ENCODE peak calls at places on chromosome 13, in five cellular contexts. S, V, M, F and C are unnamed samples.

GRCh38 chr13:93231867-93232266 is 5.3 kb downstream of the GPC6 start:
- DNase-seq in S (no peak), F (no peak), V (no peak), M (no peak), C (no peak)

GRCh38 chr13:113087923-113088690 is 17.5 kb upstream of the F7 start:
- DNase-seq in M (no peak), V (no peak), F (peak), S (no peak), C (no peak)

GRCh38 chr13:36715841-36716240 is 42.0 kb downstream of the SERTM1 start:
- DNase-seq in V (no peak), F (no peak), M (no peak), S (no peak), C (no peak)

GRCh38 chr13:25899464-25899863 is 152.4 kb downstream of the SHISA2 start:
- DNase-seq in V (no peak), S (no peak), F (no peak), M (no peak), C (no peak)

GRCh38 chr13:44713793-44714469 is 137.8 kb upstream of the TSC22D1 start:
- DNase-seq in F (no peak), V (no peak), M (no peak), S (no peak), C (no peak)

GRCh38 chr13:35534343-35534742 is 57.9 kb upstream of the MAB21L1 start:
- DNase-seq in S (no peak), F (no peak), V (peak), M (no peak), C (no peak)

GRCh38 chr13:23609414-23610186 is 39.4 kb downstream of the TNFRSF19 start:
- DNase-seq in S (no peak), F (no peak), V (no peak), M (no peak), C (no peak)

GRCh38 chr13:50359779-50360178 is 344.5 kb downstream of the KCNRG start:
- DNase-seq in V (no peak), F (no peak), S (no peak), M (no peak), C (no peak)

GRCh38 chr13:40149611-40150283 is 494.3 kb downstream of the COG6 start:
- DNase-seq in F (no peak), S (no peak), V (no peak), M (no peak), C (no peak)

GRCh38 chr13:105572401-105572800 is 963.1 kb downstream of the EFNB2 start:
- DNase-seq in F (no peak), S (no peak), M (no peak), V (no peak), C (no peak)

GRCh38 chr13:91347996-91348905 is 764 bp downstream of the MIR17HG start:
- DNase-seq in S (peak), V (peak), M (peak), F (peak), C (peak)

GRCh38 chr13:80133631-80134083 is 207.3 kb downstream of the SPRY2 start:
- DNase-seq in F (no peak), V (no peak), S (no peak), M (no peak), C (no peak)

GRCh38 chr13:52169839-52170238 is 10.4 kb upstream of the NEK3 start:
- DNase-seq in F (no peak), V (no peak), S (no peak), M (no peak), C (no peak)

GRCh38 chr13:77533875-77534788 is 1.4 kb upstream of the SCEL start:
- DNase-seq in M (no peak), F (no peak), V (no peak), S (no peak), C (no peak)

GRCh38 chr13:112648101-112648500 is 41.7 kb upstream of the ATP11A start:
- DNase-seq in M (no peak), S (no peak), F (no peak), V (no peak), C (no peak)

GRCh38 chr13:83515267-83515666 is 367.0 kb downstream of the SLITRK1 start:
- DNase-seq in S (no peak), M (no peak), F (no peak), V (no peak), C (no peak)

GRCh38 chr13:51502206-51502651 is 49.4 kb upstream of the INTS6 start:
- DNase-seq in V (no peak), F (no peak), S (no peak), M (no peak), C (no peak)

GRCh38 chr13:112234131-112234875 is 141.9 kb upstream of the SPACA7 start:
- DNase-seq in M (no peak), F (no peak), S (no peak), V (no peak), C (no peak)

GRCh38 chr13:100530645-100531044 is 57.9 kb downstream of the GGACT start:
- DNase-seq in S (no peak), V (no peak), M (no peak), F (no peak), C (no peak)

GRCh38 chr13:67438465-67438864 is 208.3 kb upstream of the PCDH9 start:
- DNase-seq in M (no peak), F (no peak), S (peak), V (peak), C (no peak)

GRCh38 chr13:38872693-38873092 is 117.9 kb downstream of the STOML3 start:
- DNase-seq in S (peak), M (no peak), F (no peak), V (peak), C (no peak)

GRCh38 chr13:48874165-48874564 is 101.5 kb upstream of the FNDC3A start:
- DNase-seq in F (no peak), S (no peak), M (no peak), V (no peak), C (no peak)

GRCh38 chr13:110629735-110630134 is 14.4 kb downstream of the NAXD start:
- DNase-seq in F (no peak), M (no peak), S (no peak), V (no peak), C (no peak)

GRCh38 chr13:93859666-93860065 is 619.8 kb downstream of the DCT start:
- DNase-seq in M (no peak), F (no peak), V (no peak), S (no peak), C (no peak)

GRCh38 chr13:100443998-100444328 is 144.6 kb downstream of the GGACT start:
- DNase-seq in F (no peak), S (no peak), M (no peak), V (no peak), C (no peak)

GRCh38 chr13:59086147-59086546 is 1077.6 kb downstream of the DIAPH3 start:
- DNase-seq in S (no peak), M (no peak), F (no peak), V (no peak), C (no peak)

GRCh38 chr13:65843314-65843731 is 1386.8 kb downstream of the PCDH9 start:
- DNase-seq in M (no peak), V (no peak), S (no peak), F (peak), C (no peak)

GRCh38 chr13:100987993-100988392 is 313.4 kb upstream of the TMTC4 start:
- DNase-seq in S (no peak), M (no peak), F (no peak), V (peak), C (no peak)

GRCh38 chr13:99941911-99942310 is 29.7 kb downstream of the ZIC5 start:
- DNase-seq in V (no peak), F (no peak), M (no peak), S (no peak), C (no peak)

GRCh38 chr13:41563501-41564001 is 106.2 kb downstream of the RGCC start:
- DNase-seq in M (no peak), S (no peak), F (no peak), V (no peak), C (no peak)

GRCh38 chr13:33109319-33109718 is 93.1 kb downstream of the KL start:
- DNase-seq in V (no peak), M (no peak), S (no peak), F (no peak), C (no peak)

GRCh38 chr13:29865934-29866333 is 15.5 kb upstream of the UBL3 start:
- DNase-seq in F (no peak), S (no peak), M (no peak), V (no peak), C (no peak)